ENCODE peak calls at places on chromosome 16, in nine cellular contexts. H, J, U, N, X, B, Q, W and K are unnamed samples.

GRCh38 chr16:1903845-1904820 is 14.1 kb downstream of the HS3ST6 start:
- DNase-seq in H (no peak), J (no peak), U (no peak), N (no peak), X (no peak), B (no peak), Q (no peak), W (no peak), K (no peak)

GRCh38 chr16:69199382-69199781 is 12.4 kb downstream of the SNTB2 start:
- DNase-seq in H (no peak), J (no peak), U (no peak), N (no peak), X (no peak), B (peak; percentile 34), Q (no peak), W (peak; percentile 77), K (no peak)

GRCh38 chr16:81767987-81768592 is 11.0 kb upstream of the PLCG2 start:
- DNase-seq in H (no peak), J (no peak), U (peak; percentile 61), N (no peak), X (no peak), B (no peak), Q (no peak), W (no peak), K (no peak)

GRCh38 chr16:22633794-22634193 is 123.1 kb downstream of the NPIPB5 start:
- DNase-seq in H (no peak), J (no peak), U (no peak), N (no peak), X (no peak), B (no peak), Q (no peak), W (no peak), K (no peak)

GRCh38 chr16:84120023-84120422 is 3.3 kb upstream of the MBTPS1 start:
- DNase-seq in H (no peak), J (no peak), U (no peak), N (no peak), X (no peak), B (no peak), Q (no peak), W (no peak), K (no peak)

GRCh38 chr16:4371481-4372314 is at the start of gene VASN:
- DNase-seq in H (peak; percentile 70), J (peak; percentile 91), U (no peak), N (no peak), X (peak; percentile 84), B (peak; percentile 68), Q (peak; percentile 57), W (peak; percentile 78), K (peak; percentile 50)

GRCh38 chr16:49464093-49464492 is 90.5 kb downstream of the C16orf78 start:
- DNase-seq in H (no peak), J (peak; percentile 20), U (no peak), N (no peak), X (no peak), B (no peak), Q (no peak), W (no peak), K (no peak)

GRCh38 chr16:53822936-53823529 is 119.1 kb downstream of the FTO start:
- DNase-seq in H (no peak), J (no peak), U (peak; percentile 10), N (no peak), X (no peak), B (no peak), Q (no peak), W (peak; percentile 76), K (no peak)

GRCh38 chr16:86578499-86579267 is at the start of gene FOXL1:
- DNase-seq in H (no peak), J (peak; percentile 71), U (no peak), N (peak; percentile 61), X (peak; percentile 35), B (peak; percentile 78), Q (no peak), W (no peak), K (no peak)

GRCh38 chr16:85125570-85126382 is 13.5 kb upstream of the CIBAR2 start:
- DNase-seq in H (no peak), J (no peak), U (no peak), N (no peak), X (no peak), B (no peak), Q (no peak), W (no peak), K (no peak)

GRCh38 chr16:67462279-67462655 is 18.7 kb downstream of the ATP6V0D1 start:
- DNase-seq in H (no peak), J (no peak), U (no peak), N (no peak), X (no peak), B (no peak), Q (no peak), W (no peak), K (no peak)

GRCh38 chr16:11613381-11614303 is 26.9 kb upstream of the LITAF start:
- DNase-seq in H (no peak), J (no peak), U (no peak), N (no peak), X (no peak), B (no peak), Q (no peak), W (no peak), K (no peak)

GRCh38 chr16:4032768-4033167 is 83.5 kb downstream of the ADCY9 start:
- DNase-seq in H (no peak), J (no peak), U (no peak), N (no peak), X (no peak), B (no peak), Q (no peak), W (no peak), K (no peak)

GRCh38 chr16:30491744-30492308 is 19.3 kb downstream of the ITGAL start:
- DNase-seq in H (no peak), J (no peak), U (no peak), N (peak; percentile 47), X (no peak), B (peak; percentile 93), Q (peak; percentile 14), W (no peak), K (no peak)

GRCh38 chr16:19066988-19067348 is 446 bp upstream of the COQ7 start:
- DNase-seq in H (no peak), J (no peak), U (no peak), N (no peak), X (no peak), B (no peak), Q (no peak), W (no peak), K (no peak)